ENCODE peak calls at places on chromosome 2, in four cellular contexts. B is H4, H is AG04450, O is midbrain. A is an unnamed sample.

GRCh38 chr2:9336209-9336533 is 87.2 kb downstream of the ITGB1BP1 start:
- DNase-seq in B (peak), H (no peak), O (no peak), A (no peak)

GRCh38 chr2:174108579-174108978 is 139.8 kb downstream of the OLA1 start:
- DNase-seq in B (no peak), H (no peak), O (no peak), A (no peak)

GRCh38 chr2:133633309-133633708 is 65.0 kb upstream of the NCKAP5 start:
- DNase-seq in B (no peak), H (no peak), O (no peak), A (no peak)

GRCh38 chr2:201959626-201960025 is 74.0 kb upstream of the FZD7 start:
- DNase-seq in B (peak), H (no peak), O (no peak), A (no peak)

GRCh38 chr2:136141510-136142154 is 23.7 kb upstream of the CXCR4 start:
- DNase-seq in B (no peak), H (no peak), O (no peak), A (no peak)

GRCh38 chr2:102619414-102620319 is at the start of gene SLC9A2:
- DNase-seq in B (no peak), H (no peak), O (no peak), A (no peak)

GRCh38 chr2:48233005-48233404 is 296.9 kb upstream of the STON1 start:
- DNase-seq in B (no peak), H (no peak), O (no peak), A (no peak)

GRCh38 chr2:159177957-159178356 is 108.5 kb downstream of the WDSUB1 start:
- DNase-seq in B (no peak), H (no peak), O (peak), A (no peak)

GRCh38 chr2:206435738-206436137 is 7.6 kb upstream of the ADAM23 start:
- DNase-seq in B (no peak), H (no peak), O (no peak), A (no peak)

GRCh38 chr2:135773917-135774316 is 32.3 kb downstream of the UBXN4 start:
- DNase-seq in B (no peak), H (no peak), O (no peak), A (no peak)

GRCh38 chr2:236949089-236949935 is 136.4 kb upstream of the COPS8 start:
- DNase-seq in B (no peak), H (no peak), O (no peak), A (no peak)

GRCh38 chr2:174085781-174086180 is 120.6 kb upstream of the SP3 start:
- DNase-seq in B (no peak), H (no peak), O (no peak), A (no peak)

GRCh38 chr2:26182441-26182840 is 9.6 kb downstream of the GAREM2 start:
- DNase-seq in B (no peak), H (no peak), O (no peak), A (no peak)

GRCh38 chr2:191415858-191416257 is 170.7 kb downstream of the MYO1B start:
- DNase-seq in B (no peak), H (no peak), O (no peak), A (no peak)

GRCh38 chr2:37686792-37687595 is 15.6 kb upstream of the CDC42EP3 start:
- DNase-seq in B (no peak), H (no peak), O (no peak), A (no peak)

GRCh38 chr2:99875627-99876026 is 266.8 kb downstream of the AFF3 start:
- DNase-seq in B (no peak), H (no peak), O (no peak), A (no peak)

GRCh38 chr2:65228249-65228750 is 669 bp downstream of the ACTR2 start:
- DNase-seq in B (peak), H (no peak), O (peak), A (no peak)

A was measured in brain pericyte.